ENCODE peak calls at places on chromosome 7, in nine cellular contexts. Y is WTC11, T is Peyer's patch, M is right atrium auricular region, I is MCF 10A, W is B cell, S is AG09319, H is IMR-90, F is lower lobe of right lung. U is an unnamed sample.

GRCh38 chr7:55533050-55533728 is 39.1 kb downstream of the VOPP1 start:
- DNase-seq in T (peak; percentile 88), I (peak; percentile 41), F (no peak), S (no peak), H (peak; percentile 86), Y (no peak), M (no peak), W (peak; percentile 89), U (peak; percentile 78)

GRCh38 chr7:5766321-5766761 is 15.1 kb downstream of the RNF216 start:
- DNase-seq in M (peak; percentile 23), T (no peak), W (no peak), Y (no peak), F (no peak), S (peak; percentile 32), I (no peak), H (peak; percentile 81), U (no peak)

GRCh38 chr7:123004931-123005330 is 9.4 kb upstream of the TAS2R16 start:
- DNase-seq in W (no peak), Y (no peak), I (no peak), F (no peak), M (no peak), H (no peak), S (no peak), T (no peak), U (no peak)

GRCh38 chr7:140375808-140376730 is 22.3 kb downstream of the SLC37A3 start:
- DNase-seq in Y (no peak), S (no peak), T (no peak), I (no peak), H (no peak), F (no peak), W (no peak), M (no peak), U (no peak)

GRCh38 chr7:56181010-56181409 is 64.8 kb upstream of the NUPR2 start:
- DNase-seq in F (no peak), M (no peak), W (no peak), S (no peak), H (no peak), Y (no peak), T (no peak), I (no peak), U (no peak)

GRCh38 chr7:16034353-16034752 is 347.9 kb upstream of the MEOX2 start:
- DNase-seq in Y (no peak), F (no peak), S (no peak), M (no peak), T (no peak), H (peak; percentile 74), W (no peak), I (peak; percentile 2), U (no peak)

GRCh38 chr7:125675628-125676027 is 746.0 kb upstream of the POT1 start:
- DNase-seq in W (no peak), T (no peak), S (no peak), M (no peak), F (no peak), Y (no peak), I (no peak), H (no peak), U (no peak)

GRCh38 chr7:116438274-116438673 is 61.3 kb upstream of the CAV2 start:
- DNase-seq in I (peak; percentile 32), H (peak; percentile 18), F (no peak), T (peak; percentile 59), S (no peak), M (no peak), W (no peak), Y (no peak), U (no peak)

GRCh38 chr7:107045980-107046379 is 1.5 kb downstream of the PRKAR2B start:
- DNase-seq in H (peak; percentile 61), T (no peak), F (no peak), Y (no peak), S (peak; percentile 54), M (no peak), W (no peak), I (peak; percentile 82), U (no peak)

GRCh38 chr7:93117852-93118530 is at the start of gene SAMD9:
- DNase-seq in S (peak; percentile 49), I (peak; percentile 88), T (peak; percentile 82), F (no peak), M (no peak), Y (no peak), H (peak; percentile 77), W (peak; percentile 77), U (peak; percentile 75)

GRCh38 chr7:31113660-31114059 is 61.6 kb downstream of the ADCYAP1R1 start:
- DNase-seq in F (no peak), I (no peak), S (no peak), H (no peak), T (no peak), M (no peak), Y (no peak), W (no peak), U (no peak)

GRCh38 chr7:31108097-31108657 is 56.1 kb downstream of the ADCYAP1R1 start:
- DNase-seq in T (peak; percentile 13), S (no peak), I (no peak), H (no peak), F (no peak), W (no peak), M (peak; percentile 9), Y (no peak), U (no peak)

GRCh38 chr7:31110331-31111108 is 58.4 kb downstream of the ADCYAP1R1 start:
- DNase-seq in F (no peak), M (peak; percentile 52), I (no peak), T (peak; percentile 17), H (no peak), Y (no peak), S (no peak), W (no peak), U (no peak)

GRCh38 chr7:31109751-31110150 is 57.6 kb downstream of the ADCYAP1R1 start:
- DNase-seq in Y (no peak), I (no peak), W (no peak), S (no peak), H (no peak), F (no peak), T (no peak), M (peak; percentile 28), U (no peak)

DNA sequence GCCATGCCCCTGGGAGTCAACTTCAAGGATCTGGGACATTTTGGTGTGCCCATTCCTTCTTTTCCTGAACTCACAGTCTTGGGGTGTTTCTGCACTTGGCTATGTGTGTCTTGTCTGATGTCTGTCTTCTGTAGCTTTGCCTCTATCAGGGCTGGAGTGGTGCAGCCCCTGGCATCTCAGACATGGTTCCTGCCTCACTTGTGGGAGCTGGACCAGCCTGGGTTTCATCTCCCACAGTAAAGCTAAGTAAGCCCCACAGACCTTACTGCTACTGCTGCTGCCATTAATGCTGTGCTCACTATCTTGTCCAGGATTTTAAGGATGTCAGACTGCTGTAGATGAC is 59.0 kb downstream of the ADCYAP1R1 start:
- DNase-seq in F (no peak), T (no peak), H (no peak), M (no peak), W (no peak), Y (no peak), I (no peak), S (no peak), U (no peak)
- TF ChIP-seq CTCF in F (no peak), T (no peak), H (no peak), M (no peak), W (no peak), Y (no peak), I (no peak), S (no peak), U (no peak)

GRCh38 chr7:33895025-33895804 is 10.1 kb upstream of the BMPER start:
- DNase-seq in H (peak; percentile 75), W (peak; percentile 71), T (peak; percentile 89), S (no peak), M (peak; percentile 88), F (peak; percentile 83), I (peak; percentile 77), Y (peak; percentile 93), U (peak; percentile 66)
- TF ChIP-seq CTCF in H (peak; percentile 85), W (peak; percentile 86), T (peak; percentile 71), S (peak; percentile 98), M (peak; percentile 80), F (peak; percentile 97), I (peak; percentile 79), Y (peak; percentile 88), U (peak; percentile 94)

DNA sequence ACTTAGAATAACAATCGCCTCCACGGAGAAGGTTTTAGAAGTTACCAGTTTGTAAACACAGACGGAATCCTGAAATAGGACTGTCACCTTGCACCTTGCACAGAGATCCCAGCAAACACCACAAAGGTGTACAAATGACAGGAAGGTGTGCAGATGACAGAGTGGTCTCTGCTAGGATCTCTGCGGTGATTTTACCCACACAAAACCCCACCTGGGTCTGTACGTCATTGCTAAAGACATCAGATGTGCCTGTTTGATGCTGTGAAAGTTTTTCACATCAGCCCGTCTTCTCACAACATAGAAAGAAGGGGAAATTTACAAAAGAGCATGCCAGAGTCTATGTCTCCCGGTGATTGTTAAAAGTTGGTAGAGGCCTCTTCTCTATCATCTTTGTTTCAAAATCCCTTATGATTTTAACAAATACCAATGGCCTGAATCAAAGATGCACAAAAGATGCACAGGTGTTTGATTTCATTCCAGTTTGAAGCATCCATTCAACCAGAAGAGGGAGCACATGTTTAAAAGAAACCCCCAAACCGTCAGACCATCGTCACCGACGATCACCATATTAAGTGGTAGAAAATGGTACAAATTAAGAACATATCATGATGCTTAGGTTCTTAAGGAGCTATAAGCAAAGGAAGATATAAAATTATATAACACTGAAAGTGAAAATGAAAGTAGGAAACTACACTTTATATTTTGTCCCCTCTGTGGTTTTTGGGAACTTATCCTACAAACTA is 576.5 kb downstream of the PTPRN2 start:
- DNase-seq in Y (no peak), S (no peak), H (no peak), F (no peak), M (no peak), T (no peak), I (no peak), W (no peak), U (no peak)
- TF ChIP-seq CTCF in Y (no peak), S (no peak), H (no peak), F (no peak), M (no peak), T (no peak), I (no peak), W (no peak), U (no peak)

GRCh38 chr7:151631149-151631967 is 111.7 kb upstream of the RHEB start:
- DNase-seq in H (no peak), W (peak; percentile 56), M (no peak), Y (peak; percentile 47), S (no peak), T (peak; percentile 63), I (peak; percentile 41), F (no peak), U (no peak)
- TF ChIP-seq CTCF in H (no peak), W (no peak), M (no peak), Y (no peak), S (no peak), T (no peak), I (no peak), F (no peak), U (no peak)

DNA sequence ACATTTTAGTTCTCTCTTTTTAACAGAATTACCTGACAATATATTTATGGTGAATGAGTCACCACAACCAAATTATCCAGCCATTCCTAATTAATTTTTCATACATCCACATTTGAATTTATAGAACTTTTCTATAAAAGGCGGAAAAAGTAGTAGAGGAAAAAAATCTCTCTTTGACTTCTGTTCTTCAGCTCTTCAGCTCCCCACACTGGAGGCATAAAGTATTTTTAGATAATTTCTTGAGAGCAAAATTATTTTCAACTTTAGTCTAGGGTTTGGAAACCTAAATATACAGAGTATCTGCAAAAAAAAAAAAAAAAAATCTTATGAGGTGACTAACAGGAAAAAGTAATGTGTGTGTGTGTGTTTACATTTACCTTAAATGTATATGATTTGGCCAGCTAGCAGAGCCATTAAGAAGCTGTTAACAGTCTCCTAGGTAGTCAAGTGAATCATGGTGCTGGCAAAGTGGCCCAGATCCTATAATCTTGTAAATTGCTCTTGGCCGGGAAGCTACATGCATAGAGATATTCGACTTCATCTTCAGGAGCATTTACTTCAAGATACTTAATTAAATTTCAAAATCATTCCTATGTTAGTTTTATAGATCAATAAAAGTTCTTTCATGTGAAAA is 383.1 kb upstream of the STEAP1 start:
- DNase-seq in W (no peak), I (no peak), T (no peak), M (no peak), F (no peak), S (no peak), H (no peak), Y (no peak), U (no peak)
- TF ChIP-seq CTCF in W (no peak), I (no peak), T (no peak), M (no peak), F (no peak), S (peak; percentile 1), H (no peak), Y (no peak), U (no peak)